ENCODE peak calls at places on chromosomes 3 and 15, in ten cellular contexts. P is stomach, M is esophagus squamous epithelium, Z is spleen, F is ovary, G is tibial nerve, L is sigmoid colon, A is body of pancreas, D is A549, R is heart left ventricle. E is an unnamed sample.

GRCh38 chr3:148158210-148158609 is 539.5 kb upstream of the AGTR1 start:
- DNase-seq in P (no peak), M (no peak), Z (no peak), F (no peak), G (no peak), L (no peak), A (peak; percentile 13), D (no peak), R (no peak), E (no peak)

GRCh38 chr15:40927497-40928346 is 1.4 kb upstream of the DLL4 start:
- DNase-seq in P (no peak), M (no peak), Z (peak; percentile 73), F (no peak), G (no peak), L (no peak), A (no peak), D (no peak), R (no peak), E (no peak)

GRCh38 chr3:34571714-34572113 is 773.3 kb downstream of the PDCD6IP start:
- DNase-seq in P (no peak), M (no peak), Z (no peak), F (no peak), G (no peak), L (no peak), A (no peak), D (no peak), R (no peak), E (no peak)

GRCh38 chr15:101283931-101284330 is 6.6 kb upstream of the SELENOS start:
- DNase-seq in P (no peak), M (no peak), Z (no peak), F (no peak), G (no peak), L (no peak), A (no peak), D (no peak), R (no peak), E (no peak)

GRCh38 chr15:99511865-99512632 is 53.7 kb upstream of the MEF2A start:
- DNase-seq in P (no peak), M (no peak), Z (peak; percentile 72), F (no peak), G (no peak), L (no peak), A (peak; percentile 50), D (no peak), R (peak; percentile 61), E (no peak)

GRCh38 chr15:90552162-90552928 is 22.6 kb downstream of the CRTC3 start:
- DNase-seq in P (no peak), M (no peak), Z (no peak), F (peak; percentile 49), G (no peak), L (no peak), A (peak; percentile 25), D (no peak), R (no peak), E (no peak)

GRCh38 chr15:59104602-59104911 is 389 bp upstream of the CCNB2 start:
- DNase-seq in P (no peak), M (no peak), Z (peak; percentile 78), F (no peak), G (no peak), L (no peak), A (no peak), D (no peak), R (no peak), E (no peak)

GRCh38 chr15:92393994-92394326 is 279 bp downstream of the ST8SIA2 start:
- DNase-seq in P (no peak), M (no peak), Z (no peak), F (no peak), G (no peak), L (no peak), A (no peak), D (no peak), R (no peak), E (no peak)

GRCh38 chr3:111070772-111071256 is 802 bp upstream of the NECTIN3 start:
- DNase-seq in P (no peak), M (no peak), Z (no peak), F (no peak), G (no peak), L (no peak), A (no peak), D (peak; percentile 46), R (no peak), E (peak; percentile 44)

GRCh38 chr3:42631650-42632049 is 21.8 kb upstream of the ZBTB47 start:
- DNase-seq in P (no peak), M (no peak), Z (no peak), F (no peak), G (no peak), L (no peak), A (no peak), D (no peak), R (no peak), E (no peak)

GRCh38 chr3:134075568-134075825 is 45.8 kb upstream of the SLCO2A1 start:
- DNase-seq in P (no peak), M (no peak), Z (no peak), F (no peak), G (no peak), L (no peak), A (no peak), D (no peak), R (no peak), E (no peak)

GRCh38 chr3:50370594-50370993 is 11.3 kb upstream of the TMEM115 start:
- DNase-seq in P (no peak), M (no peak), Z (no peak), F (no peak), G (no peak), L (no peak), A (no peak), D (no peak), R (no peak), E (no peak)

GRCh38 chr3:51686512-51687215 is 15.6 kb downstream of the TEX264 start:
- DNase-seq in P (peak; percentile 55), M (no peak), Z (peak; percentile 95), F (peak; percentile 41), G (no peak), L (no peak), A (peak; percentile 46), D (no peak), R (peak; percentile 81), E (no peak)

GRCh38 chr3:9385209-9385936 is 12.0 kb upstream of the SETD5 start:
- DNase-seq in P (no peak), M (no peak), Z (no peak), F (no peak), G (no peak), L (no peak), A (no peak), D (no peak), R (no peak), E (no peak)
- TF ChIP-seq POLR2A in P (no peak), M (no peak), Z (no peak), F (no peak), G (no peak), L (no peak), A (no peak), D (no peak), R (no peak), E (no peak)

GRCh38 chr3:66593978-66594377 is 93.2 kb upstream of the LRIG1 start:
- DNase-seq in P (no peak), M (no peak), Z (no peak), F (no peak), G (no peak), L (no peak), A (no peak), D (peak; percentile 21), R (no peak), E (peak; percentile 38)

GRCh38 chr3:66592061-66592875 is 91.4 kb upstream of the LRIG1 start:
- DNase-seq in P (no peak), M (no peak), Z (no peak), F (no peak), G (no peak), L (no peak), A (no peak), D (no peak), R (no peak), E (no peak)

GRCh38 chr3:66588340-66588847 is 87.6 kb upstream of the LRIG1 start:
- DNase-seq in P (no peak), M (no peak), Z (no peak), F (no peak), G (no peak), L (no peak), A (no peak), D (no peak), R (no peak), E (no peak)

GRCh38 chr3:66597316-66597863 is 96.6 kb upstream of the LRIG1 start:
- DNase-seq in P (no peak), M (no peak), Z (no peak), F (no peak), G (no peak), L (no peak), A (no peak), D (no peak), R (no peak), E (no peak)

GRCh38 chr3:66592927-66593625 is 92.3 kb upstream of the LRIG1 start:
- DNase-seq in P (no peak), M (no peak), Z (no peak), F (no peak), G (no peak), L (no peak), A (no peak), D (no peak), R (no peak), E (no peak)
- TF ChIP-seq POLR2A in P (no peak), M (no peak), Z (no peak), F (no peak), G (no peak), L (no peak), A (no peak), D (no peak), R (no peak), E (no peak)

DNA sequence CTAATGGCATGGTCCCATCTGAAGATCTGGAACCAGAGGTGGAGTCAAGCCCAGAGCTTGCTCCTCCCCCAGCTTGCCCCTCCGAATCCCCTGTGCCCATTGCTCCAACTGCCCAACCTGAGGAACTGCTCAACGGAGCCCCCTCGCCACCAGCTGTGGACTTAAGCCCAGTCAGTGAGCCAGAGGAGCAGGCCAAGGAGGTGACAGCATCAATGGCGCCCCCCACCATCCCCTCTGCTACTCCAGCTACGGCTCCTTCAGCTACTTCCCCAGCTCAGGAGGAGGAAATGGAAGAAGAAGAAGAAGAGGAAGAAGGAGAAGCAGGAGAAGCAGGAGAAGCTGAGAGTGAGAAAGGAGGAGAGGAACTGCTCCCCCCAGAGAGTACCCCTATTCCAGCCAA is 7.3 kb downstream of the EIF4G1 start:
- DNase-seq in P (no peak), M (no peak), Z (no peak), F (no peak), G (no peak), L (no peak), A (no peak), D (no peak), R (no peak), E (no peak)
- TF ChIP-seq POLR2A in P (no peak), M (no peak), Z (no peak), F (no peak), G (no peak), L (no peak), A (no peak), D (no peak), R (no peak), E (no peak)

DNA sequence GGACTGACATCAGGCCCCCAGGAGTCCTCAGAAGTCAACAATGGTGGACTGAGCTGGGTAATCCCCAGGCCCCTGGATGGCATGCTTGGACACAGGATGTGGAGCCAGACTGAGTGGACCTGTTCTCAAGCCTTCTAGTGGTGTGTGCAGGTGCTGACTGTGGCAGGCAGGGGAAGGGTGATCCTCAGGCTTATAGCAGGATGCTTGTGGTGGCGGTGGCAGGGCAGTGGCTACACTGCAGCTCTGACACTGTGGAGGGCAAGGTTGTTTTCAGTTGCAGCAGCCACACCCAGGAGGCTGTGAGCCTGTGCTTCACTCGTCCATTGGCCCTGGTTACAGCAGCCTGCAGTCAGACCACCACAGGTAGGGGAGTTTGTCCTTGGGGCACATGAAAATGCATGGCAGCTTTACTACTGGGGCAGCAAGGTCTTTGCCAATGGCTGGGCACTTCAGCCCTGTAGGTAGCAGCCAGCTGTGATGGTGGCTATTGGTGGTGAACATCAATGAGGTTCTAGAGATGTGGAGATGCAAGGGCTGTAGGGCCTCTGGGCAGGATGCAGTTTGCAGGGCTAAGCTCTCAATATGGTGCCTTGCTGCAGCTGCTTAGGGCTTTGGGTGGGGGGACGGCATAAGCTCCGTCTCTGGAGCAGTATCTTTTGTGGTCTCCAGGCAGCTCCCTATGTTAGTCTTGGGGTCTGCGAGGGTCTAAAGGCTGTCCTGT is 17.5 kb upstream of the MYO5A start:
- DNase-seq in P (no peak), M (no peak), Z (peak; percentile 62), F (no peak), G (no peak), L (no peak), A (no peak), D (no peak), R (no peak), E (no peak)
- TF ChIP-seq POLR2A in P (no peak), M (no peak), Z (no peak), F (no peak), G (no peak), L (no peak), A (no peak), D (no peak), R (no peak), E (no peak)

E was measured in H54.